ENCODE peak calls at places on chromosome 12, in six cellular contexts. N is stomach; K is stimulated activated CD8-positive, alpha-beta memory T cell treated with anti-CD3 and anti-CD28 coated beads, Interleukin-2, amount 100 ng/mL, for 1 hour; R is NAMALWA; M is cardiac fibroblast; B is activated CD4-positive, alpha-beta T cell treated with anti-CD3 and anti-CD28 coated beads for 48 hours. F is an unnamed sample.

GRCh38 chr12:46131729-46132128 is 137.1 kb downstream of the SLC38A1 start:
- DNase-seq in K (no peak), B (no peak), R (peak), M (peak), N (no peak), F (no peak)

GRCh38 chr12:108394196-108394595 is 55.1 kb upstream of the CMKLR1 start:
- DNase-seq in M (no peak), K (no peak), B (no peak), R (no peak), N (no peak), F (no peak)

GRCh38 chr12:22543246-22544037 is 900 bp downstream of the C2CD5 start:
- DNase-seq in K (peak), M (peak), B (peak), N (peak), R (peak), F (peak)

GRCh38 chr12:13169255-13169654 is 27.3 kb upstream of the EMP1 start:
- DNase-seq in N (no peak), K (no peak), R (no peak), M (no peak), B (no peak), F (no peak)

GRCh38 chr12:68406134-68406576 is 74.0 kb upstream of the MDM1 start:
- DNase-seq in M (peak), B (no peak), N (peak), K (no peak), R (no peak), F (peak)

GRCh38 chr12:17206553-17206952 is 600.6 kb upstream of the LMO3 start:
- DNase-seq in K (no peak), N (no peak), R (no peak), B (no peak), M (no peak), F (no peak)

GRCh38 chr12:18363321-18363720 is 102.0 kb downstream of the PIK3C2G start:
- DNase-seq in M (no peak), B (no peak), K (no peak), R (no peak), N (no peak), F (no peak)

GRCh38 chr12:71183018-71183417 is 25.2 kb upstream of the TSPAN8 start:
- DNase-seq in N (no peak), B (no peak), K (no peak), R (no peak), M (peak), F (no peak)

GRCh38 chr12:118055144-118055557 is 5.8 kb downstream of the WSB2 start:
- DNase-seq in M (peak), R (peak), N (peak), K (peak), B (peak), F (no peak)

GRCh38 chr12:65565601-65566560 is 258.4 kb upstream of the HMGA2 start:
- DNase-seq in K (no peak), B (no peak), N (no peak), M (peak), R (no peak), F (no peak)

GRCh38 chr12:913919-914718 is 35.4 kb downstream of the RAD52 start:
- DNase-seq in K (no peak), B (no peak), R (no peak), M (peak), N (no peak), F (no peak)

GRCh38 chr12:56775638-56776037 is 12.5 kb downstream of the HSD17B6 start:
- DNase-seq in K (no peak), N (no peak), B (no peak), R (peak), M (no peak), F (no peak)

GRCh38 chr12:25155031-25155576 is 39.9 kb downstream of the DNAI7 start:
- DNase-seq in B (no peak), N (no peak), M (peak), K (no peak), R (peak), F (no peak)

GRCh38 chr12:40013847-40014246 is 92.0 kb downstream of the SLC2A13 start:
- DNase-seq in B (no peak), N (no peak), R (no peak), K (no peak), M (peak), F (no peak)

GRCh38 chr12:1918875-1919236 is 404 bp upstream of the CACNA2D4 start:
- DNase-seq in B (no peak), K (no peak), R (no peak), M (no peak), N (peak), F (no peak)

GRCh38 chr12:75735853-75736252 is 224.4 kb upstream of the KRR1 start:
- DNase-seq in B (no peak), N (peak), M (no peak), R (no peak), K (no peak), F (no peak)

GRCh38 chr12:11162494-11162893 is 8.5 kb upstream of the SMIM10L1 start:
- DNase-seq in B (no peak), R (no peak), M (no peak), K (no peak), N (no peak), F (no peak)

GRCh38 chr12:104877107-104877705 is 80.9 kb downstream of the SLC41A2 start:
- DNase-seq in K (peak), R (peak), B (peak), M (peak), N (peak), F (peak)

GRCh38 chr12:69352904-69353303 is 4.7 kb downstream of the LYZ start:
- DNase-seq in M (no peak), K (no peak), N (no peak), R (no peak), B (no peak), F (no peak)

GRCh38 chr12:96225994-96226399 is 31.8 kb downstream of the ELK3 start:
- DNase-seq in B (no peak), M (no peak), N (no peak), K (no peak), R (no peak), F (no peak)

GRCh38 chr12:109761631-109761950 is 48.0 kb downstream of the FAM222A start:
- DNase-seq in R (no peak), B (no peak), M (no peak), K (no peak), N (peak), F (no peak)

GRCh38 chr12:54384591-54385041 is at the start of gene ZNF385A:
- DNase-seq in N (no peak), B (no peak), R (peak), M (peak), K (no peak), F (no peak)

GRCh38 chr12:24851341-24851740 is 97.6 kb downstream of the BCAT1 start:
- DNase-seq in K (no peak), N (no peak), M (no peak), R (no peak), B (no peak), F (no peak)

GRCh38 chr12:15584366-15585041 is 204.7 kb downstream of the EPS8 start:
- DNase-seq in M (peak), N (no peak), B (peak), K (no peak), R (peak), F (peak)

F was measured in prostate gland.